ENCODE peak calls at places on chromosomes 5 and 9, in nine cellular contexts. K is colonic mucosa, D is endodermal cell, B is hepatocyte, E is uterus, G is lower leg skin, W is neural crest cell, U is A549, Q is cardiac fibroblast. S is an unnamed sample.

GRCh38 chr9:89752154-89752553 is 147.3 kb downstream of the GADD45G start:
- DNase-seq in K (no peak), D (no peak), B (no peak), E (no peak), G (no peak), W (no peak), U (no peak), Q (no peak), S (no peak)

GRCh38 chr9:94082956-94083355 is 1.3 kb upstream of the PTPDC1 start:
- DNase-seq in K (no peak), D (no peak), B (no peak), E (no peak), G (no peak), W (no peak), U (no peak), Q (peak; percentile 29), S (no peak)

GRCh38 chr5:35861718-35862117 is 5.0 kb downstream of the IL7R start:
- DNase-seq in K (no peak), D (no peak), B (no peak), E (no peak), G (no peak), W (no peak), U (no peak), Q (no peak), S (peak; percentile 81)

GRCh38 chr9:94918038-94918753 is 191.7 kb downstream of the AOPEP start:
- DNase-seq in K (no peak), D (peak; percentile 40), B (no peak), E (no peak), G (peak; percentile 59), W (no peak), U (no peak), Q (no peak), S (no peak)

GRCh38 chr5:178530526-178530925 is 59.7 kb downstream of the COL23A1 start:
- DNase-seq in K (no peak), D (no peak), B (no peak), E (no peak), G (no peak), W (no peak), U (no peak), Q (no peak), S (no peak)

GRCh38 chr5:68173007-68173406 is 42.5 kb upstream of the PIK3R1 start:
- DNase-seq in K (no peak), D (no peak), B (no peak), E (peak; percentile 41), G (no peak), W (no peak), U (no peak), Q (peak; percentile 8), S (no peak)

GRCh38 chr9:85258823-85259370 is 482.9 kb downstream of the AGTPBP1 start:
- DNase-seq in K (peak; percentile 50), D (peak; percentile 90), B (peak; percentile 83), E (no peak), G (peak; percentile 86), W (peak; percentile 58), U (peak; percentile 60), Q (peak; percentile 24), S (peak; percentile 32)

GRCh38 chr9:99485461-99485860 is 263.4 kb downstream of the SEC61B start:
- DNase-seq in K (no peak), D (no peak), B (no peak), E (no peak), G (no peak), W (no peak), U (no peak), Q (peak; percentile 56), S (peak; percentile 17)

GRCh38 chr5:169534939-169535338 is 48.6 kb upstream of the SPDL1 start:
- DNase-seq in K (no peak), D (no peak), B (no peak), E (no peak), G (no peak), W (no peak), U (no peak), Q (no peak), S (no peak)

GRCh38 chr5:73454379-73455036 is 5.9 kb upstream of the FOXD1 start:
- DNase-seq in K (peak; percentile 69), D (peak; percentile 94), B (peak; percentile 86), E (no peak), G (no peak), W (peak; percentile 58), U (no peak), Q (peak; percentile 67), S (peak; percentile 58)

GRCh38 chr9:37036237-37037136 is 2.4 kb upstream of the PAX5 start:
- DNase-seq in K (peak; percentile 47), D (peak; percentile 77), B (peak; percentile 50), E (no peak), G (peak; percentile 87), W (peak; percentile 42), U (no peak), Q (peak; percentile 36), S (no peak)

GRCh38 chr5:19795218-19795617 is 192.8 kb downstream of the CDH18 start:
- DNase-seq in K (no peak), D (peak; percentile 60), B (peak; percentile 32), E (no peak), G (no peak), W (no peak), U (no peak), Q (peak; percentile 40), S (peak; percentile 67)

GRCh38 chr5:17024686-17025180 is 88.6 kb upstream of the MYO10 start:
- DNase-seq in K (no peak), D (peak; percentile 50), B (peak; percentile 35), E (no peak), G (no peak), W (no peak), U (peak; percentile 51), Q (peak; percentile 71), S (peak; percentile 60)

GRCh38 chr9:80976417-80976816 is 712.9 kb downstream of the TLE1 start:
- DNase-seq in K (no peak), D (no peak), B (no peak), E (no peak), G (no peak), W (no peak), U (no peak), Q (no peak), S (no peak)
- TF ChIP-seq CTCF in K (no peak), D (no peak), B (no peak), E (no peak), G (no peak), W (no peak), U (no peak), Q (no peak), S (no peak)

GRCh38 chr5:53048248-53048647 is 59.1 kb downstream of the ITGA2 start:
- DNase-seq in K (no peak), D (no peak), B (no peak), E (no peak), G (no peak), W (no peak), U (no peak), Q (no peak), S (no peak)

GRCh38 chr5:53055359-53055758 is 54.2 kb downstream of the MOCS2 start:
- DNase-seq in K (no peak), D (no peak), B (no peak), E (no peak), G (no peak), W (no peak), U (no peak), Q (no peak), S (no peak)

GRCh38 chr5:53053364-53053763 is 56.2 kb downstream of the MOCS2 start:
- DNase-seq in K (no peak), D (no peak), B (no peak), E (no peak), G (no peak), W (no peak), U (no peak), Q (no peak), S (no peak)

GRCh38 chr5:53052499-53052898 is 57.1 kb downstream of the MOCS2 start:
- DNase-seq in K (no peak), D (no peak), B (no peak), E (no peak), G (no peak), W (no peak), U (no peak), Q (no peak), S (no peak)
- TF ChIP-seq CTCF in K (no peak), D (no peak), B (no peak), E (no peak), G (no peak), W (no peak), U (no peak), Q (no peak), S (no peak)

GRCh38 chr5:143037071-143037470 is 266.9 kb downstream of the ARHGAP26 start:
- DNase-seq in K (no peak), D (peak; percentile 88), B (no peak), E (no peak), G (no peak), W (no peak), U (no peak), Q (peak; percentile 41), S (no peak)

GRCh38 chr5:143031781-143032724 is 261.9 kb downstream of the ARHGAP26 start:
- DNase-seq in K (no peak), D (no peak), B (no peak), E (no peak), G (no peak), W (no peak), U (no peak), Q (no peak), S (no peak)

GRCh38 chr5:143037708-143038107 is 267.5 kb downstream of the ARHGAP26 start:
- DNase-seq in K (no peak), D (peak; percentile 61), B (no peak), E (no peak), G (no peak), W (no peak), U (no peak), Q (no peak), S (no peak)

GRCh38 chr5:143033535-143034260 is 263.5 kb downstream of the ARHGAP26 start:
- DNase-seq in K (no peak), D (no peak), B (no peak), E (no peak), G (no peak), W (no peak), U (peak; percentile 21), Q (peak; percentile 92), S (peak; percentile 92)

DNA sequence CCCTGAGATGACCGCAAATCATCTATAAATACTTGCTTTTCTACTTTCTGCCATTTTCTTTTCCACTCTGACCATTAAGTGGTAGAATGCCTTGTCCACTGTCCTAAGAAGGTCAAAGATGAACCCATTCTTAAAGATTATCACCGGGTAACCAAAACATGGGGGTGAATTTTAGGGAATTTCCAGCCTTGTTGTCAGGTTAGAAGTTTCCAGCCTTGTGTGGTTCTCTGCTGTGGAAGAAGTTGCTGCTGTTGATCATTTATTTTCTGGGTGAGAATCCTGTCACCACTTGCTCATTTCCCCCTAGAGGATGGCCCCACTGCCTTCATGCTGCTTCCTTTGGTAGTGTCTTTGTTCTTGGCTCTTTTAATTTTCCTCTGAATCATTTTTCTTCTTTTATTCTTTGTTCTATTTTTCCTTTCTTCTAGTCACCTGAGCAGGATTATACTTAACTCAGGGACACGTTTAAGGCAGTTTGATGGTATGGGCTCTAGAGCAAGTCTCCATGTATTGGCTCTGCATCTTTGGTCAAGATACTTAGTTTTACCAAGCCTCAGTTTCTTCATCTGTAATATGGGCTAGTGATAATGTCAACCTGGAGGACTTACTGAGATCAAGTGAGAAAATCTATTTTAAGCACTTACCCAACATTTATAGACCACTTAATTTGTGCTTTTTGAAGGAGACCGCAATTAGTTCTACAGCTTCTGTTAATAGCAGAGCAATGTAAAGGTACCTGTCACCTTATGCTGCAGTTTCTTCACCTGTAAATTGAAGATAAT is 266.2 kb downstream of the ARHGAP26 start:
- DNase-seq in K (no peak), D (no peak), B (no peak), E (no peak), G (no peak), W (no peak), U (no peak), Q (no peak), S (no peak)
- TF ChIP-seq CTCF in K (no peak), D (peak; percentile 46), B (no peak), E (no peak), G (no peak), W (no peak), U (no peak), Q (no peak), S (no peak)

GRCh38 chr5:149429839-149430721 is 51.0 kb upstream of the IL17B start:
- DNase-seq in K (peak; percentile 47), D (peak; percentile 87), B (no peak), E (peak; percentile 70), G (no peak), W (no peak), U (no peak), Q (peak; percentile 71), S (no peak)
- TF ChIP-seq CTCF in K (no peak), D (peak; percentile 67), B (peak; percentile 8), E (no peak), G (no peak), W (no peak), U (no peak), Q (peak; percentile 26), S (peak; percentile 40)